ENCODE peak calls at places on chromosomes 2 and 18, in six cellular contexts. Z, K, Y, H, B and J are unnamed samples.

GRCh38 chr2:204074434-204074833 is 137.9 kb downstream of the ICOS start:
- DNase-seq in Z (no peak), K (no peak), Y (no peak), H (no peak), B (no peak), J (no peak)

GRCh38 chr2:149808556-149808955 is 221.0 kb upstream of the MMADHC start:
- DNase-seq in Z (no peak), K (no peak), Y (no peak), H (no peak), B (no peak), J (no peak)

GRCh38 chr2:177578454-177578853 is 185.9 kb downstream of the AGPS start:
- DNase-seq in Z (no peak), K (no peak), Y (no peak), H (no peak), B (no peak), J (no peak)

GRCh38 chr2:98086491-98087446 is at the start of gene VWA3B:
- DNase-seq in Z (peak), K (peak), Y (peak), H (peak), B (peak), J (no peak)

GRCh38 chr2:150133623-150134022 is 353.8 kb downstream of the RND3 start:
- DNase-seq in Z (peak), K (peak), Y (no peak), H (no peak), B (peak), J (peak)

GRCh38 chr2:110854355-110855081 is 122.1 kb downstream of the ACOXL start:
- DNase-seq in Z (peak), K (peak), Y (no peak), H (no peak), B (peak), J (no peak)

GRCh38 chr2:238172439-238172838 is 13.7 kb downstream of the ERFE start:
- DNase-seq in Z (no peak), K (no peak), Y (peak), H (no peak), B (no peak), J (no peak)

GRCh38 chr2:159146930-159147666 is 139.4 kb downstream of the WDSUB1 start:
- DNase-seq in Z (no peak), K (no peak), Y (no peak), H (no peak), B (no peak), J (no peak)

GRCh38 chr2:159807183-159808037 is 9.4 kb upstream of the CD302 start:
- DNase-seq in Z (peak), K (peak), Y (no peak), H (no peak), B (peak), J (peak)

GRCh38 chr2:241053576-241054251 is 48.4 kb downstream of the MTERF4 start:
- DNase-seq in Z (no peak), K (no peak), Y (no peak), H (no peak), B (no peak), J (no peak)

GRCh38 chr18:44080054-44080453 is 600.6 kb upstream of the SETBP1 start:
- DNase-seq in Z (no peak), K (no peak), Y (no peak), H (no peak), B (no peak), J (no peak)

GRCh38 chr2:20049631-20050030 is 1.8 kb downstream of the LAPTM4A start:
- DNase-seq in Z (no peak), K (peak), Y (no peak), H (no peak), B (no peak), J (peak)

GRCh38 chr2:7180641-7181370 is 263.6 kb downstream of the RNF144A start:
- DNase-seq in Z (peak), K (no peak), Y (no peak), H (no peak), B (peak), J (peak)

GRCh38 chr2:195732569-195732968 is 75.5 kb downstream of the SLC39A10 start:
- DNase-seq in Z (no peak), K (no peak), Y (no peak), H (no peak), B (no peak), J (no peak)

GRCh38 chr2:161208527-161209139 is 48.4 kb downstream of the TANK start:
- DNase-seq in Z (no peak), K (peak), Y (no peak), H (no peak), B (peak), J (peak)

GRCh38 chr18:70491734-70492348 is 203.0 kb downstream of the SOCS6 start:
- DNase-seq in Z (peak), K (peak), Y (no peak), H (no peak), B (peak), J (no peak)

GRCh38 chr2:205970348-205970747 is 115.6 kb downstream of the INO80D start:
- DNase-seq in Z (no peak), K (no peak), Y (no peak), H (no peak), B (no peak), J (no peak)

GRCh38 chr2:95334916-95335641 is 37.9 kb downstream of the KCNIP3 start:
- DNase-seq in Z (no peak), K (no peak), Y (no peak), H (peak), B (no peak), J (peak)

GRCh38 chr18:74531043-74531442 is 3.3 kb upstream of the CNDP1 start:
- DNase-seq in Z (no peak), K (no peak), Y (no peak), H (no peak), B (no peak), J (no peak)

GRCh38 chr18:7616661-7617060 is 49.5 kb downstream of the PTPRM start:
- DNase-seq in Z (no peak), K (no peak), Y (no peak), H (peak), B (no peak), J (no peak)

GRCh38 chr2:19649107-19649506 is 252.7 kb downstream of the TTC32 start:
- DNase-seq in Z (no peak), K (peak), Y (no peak), H (no peak), B (no peak), J (no peak)

GRCh38 chr18:62341423-62341920 is 16.4 kb downstream of the TNFRSF11A start:
- DNase-seq in Z (no peak), K (no peak), Y (no peak), H (no peak), B (no peak), J (no peak)

GRCh38 chr2:50556934-50557575 is 474.9 kb downstream of the NRXN1 start:
- DNase-seq in Z (no peak), K (no peak), Y (no peak), H (no peak), B (no peak), J (no peak)

GRCh38 chr2:207706936-207707860 is 4.2 kb upstream of the CCNYL1 start:
- DNase-seq in Z (no peak), K (peak), Y (no peak), H (no peak), B (no peak), J (no peak)

GRCh38 chr2:63477686-63478085 is 110.6 kb downstream of the WDPCP start:
- DNase-seq in Z (no peak), K (no peak), Y (no peak), H (no peak), B (no peak), J (no peak)

GRCh38 chr2:120425014-120425413 is 79.1 kb downstream of the INHBB start:
- DNase-seq in Z (no peak), K (no peak), Y (no peak), H (no peak), B (no peak), J (no peak)

GRCh38 chr2:23312996-23313606 is 71.9 kb upstream of the KLHL29 start:
- DNase-seq in Z (no peak), K (peak), Y (no peak), H (no peak), B (peak), J (no peak)

GRCh38 chr2:96113367-96113677 is 3.0 kb downstream of the ADRA2B start:
- DNase-seq in Z (no peak), K (no peak), Y (peak), H (no peak), B (no peak), J (no peak)

GRCh38 chr18:45050712-45051639 is 370.3 kb downstream of the SETBP1 start:
- DNase-seq in Z (peak), K (no peak), Y (no peak), H (no peak), B (peak), J (peak)

GRCh38 chr2:210584834-210585233 is 28.4 kb downstream of the CPS1 start:
- DNase-seq in Z (no peak), K (no peak), Y (no peak), H (no peak), B (peak), J (peak)

GRCh38 chr2:176096986-176097819 is 2.4 kb upstream of the HOXD12 start:
- DNase-seq in Z (peak), K (peak), Y (peak), H (peak), B (peak), J (peak)

GRCh38 chr18:48106976-48107781 is 176.7 kb upstream of the SMAD2 start:
- DNase-seq in Z (peak), K (no peak), Y (no peak), H (no peak), B (peak), J (no peak)

GRCh38 chr2:207039225-207039624 is 99.9 kb downstream of the CPO start:
- DNase-seq in Z (no peak), K (no peak), Y (no peak), H (no peak), B (peak), J (no peak)

GRCh38 chr2:219182331-219183150 is 4.5 kb downstream of the RETREG2 start:
- DNase-seq in Z (no peak), K (no peak), Y (no peak), H (no peak), B (no peak), J (no peak)

GRCh38 chr18:4181882-4182568 is 273.1 kb downstream of the DLGAP1 start:
- DNase-seq in Z (peak), K (no peak), Y (no peak), H (no peak), B (peak), J (no peak)

GRCh38 chr2:116222793-116223192 is 1591.7 kb upstream of the DDX18 start:
- DNase-seq in Z (no peak), K (no peak), Y (no peak), H (no peak), B (no peak), J (no peak)

GRCh38 chr2:70535573-70535972 is 18.1 kb downstream of the TGFA start:
- DNase-seq in Z (no peak), K (no peak), Y (no peak), H (no peak), B (peak), J (no peak)